ENCODE peak calls at places on chromosome 7, in nine cellular contexts. W, H, L, S, Z, I, C, J and T are unnamed samples.

GRCh38 chr7:151876112-151876898 is 610 bp downstream of the PRKAG2 start:
- DNase-seq in W (peak), H (peak), L (no peak), S (no peak), Z (no peak), I (peak), C (no peak), J (peak), T (peak)

GRCh38 chr7:155993420-155994252 is 181.4 kb upstream of the SHH start:
- DNase-seq in W (no peak), H (no peak), L (no peak), S (no peak), Z (no peak), I (no peak), C (no peak), J (no peak), T (peak)

GRCh38 chr7:113071465-113071864 is 15.2 kb downstream of the GPR85 start:
- DNase-seq in W (peak), H (no peak), L (no peak), S (no peak), Z (peak), I (peak), C (peak), J (no peak), T (no peak)

GRCh38 chr7:157432541-157432956 is 95.7 kb downstream of the DNAJB6 start:
- DNase-seq in W (peak), H (peak), L (no peak), S (no peak), Z (peak), I (peak), C (peak), J (peak), T (peak)

GRCh38 chr7:137935849-137936508 is 65.9 kb downstream of the CREB3L2 start:
- DNase-seq in W (peak), H (no peak), L (no peak), S (no peak), Z (no peak), I (no peak), C (no peak), J (no peak), T (no peak)

GRCh38 chr7:28530175-28531142 is 118.1 kb downstream of the CREB5 start:
- DNase-seq in W (no peak), H (no peak), L (no peak), S (no peak), Z (peak), I (peak), C (peak), J (no peak), T (no peak)

GRCh38 chr7:7732566-7733290 is 14.3 kb upstream of the RPA3 start:
- DNase-seq in W (peak), H (no peak), L (no peak), S (no peak), Z (peak), I (peak), C (peak), J (no peak), T (no peak)

GRCh38 chr7:155090647-155091046 is 20.5 kb downstream of the HTR5A start:
- DNase-seq in W (peak), H (no peak), L (peak), S (no peak), Z (no peak), I (no peak), C (no peak), J (no peak), T (no peak)

GRCh38 chr7:17696422-17696821 is 243.9 kb downstream of the SNX13 start:
- DNase-seq in W (peak), H (no peak), L (no peak), S (no peak), Z (peak), I (peak), C (peak), J (no peak), T (peak)

GRCh38 chr7:149459201-149459539 is 1.7 kb downstream of the ZNF777 start:
- DNase-seq in W (no peak), H (no peak), L (no peak), S (no peak), Z (no peak), I (no peak), C (no peak), J (no peak), T (no peak)

GRCh38 chr7:81478664-81479063 is 291.2 kb downstream of the HGF start:
- DNase-seq in W (no peak), H (peak), L (no peak), S (no peak), Z (no peak), I (no peak), C (no peak), J (no peak), T (no peak)

GRCh38 chr7:36100293-36100692 is 52.8 kb upstream of the EEPD1 start:
- DNase-seq in W (no peak), H (no peak), L (no peak), S (no peak), Z (no peak), I (no peak), C (no peak), J (no peak), T (no peak)

GRCh38 chr7:155392726-155393570 is 65.0 kb upstream of the EN2 start:
- DNase-seq in W (no peak), H (peak), L (no peak), S (no peak), Z (no peak), I (no peak), C (no peak), J (no peak), T (peak)